ENCODE peak calls at places on chromosomes 11 and 22, in eight cellular contexts. M is H9, P is thyroid gland, Y is heart right ventricle, R is left ventricle myocardium inferior, C is SJSA1, F is body of pancreas, O is breast epithelium. N is an unnamed sample. For H3K4me1, the result is how much of the 10 kb centered on the place peaks cover.

GRCh38 chr11:9923280-9923679 is 259.4 kb downstream of the SWAP70 start:
- DNase-seq in M (no peak), P (no peak), Y (no peak), R (no peak), C (no peak), F (no peak), O (no peak), N (no peak)

GRCh38 chr11:93807980-93808379 is 23.9 kb downstream of the MED17 start:
- DNase-seq in M (no peak), P (no peak), Y (no peak), R (no peak), C (no peak), F (no peak), O (no peak), N (no peak)

GRCh38 chr11:86360775-86361395 is 13.8 kb upstream of the CCDC81 start:
- DNase-seq in M (no peak), P (no peak), Y (no peak), R (no peak), C (no peak), F (no peak), O (no peak), N (peak)

GRCh38 chr22:17964647-17965046 is 59.7 kb downstream of the MICAL3 start:
- DNase-seq in M (no peak), P (peak), Y (no peak), R (no peak), C (no peak), F (no peak), O (no peak), N (no peak)

GRCh38 chr11:61131998-61132555 is 29.1 kb downstream of the VPS37C start:
- DNase-seq in M (no peak), P (no peak), Y (no peak), R (no peak), C (no peak), F (no peak), O (no peak), N (no peak)

GRCh38 chr22:27461470-27461869 is 340.1 kb downstream of the MN1 start:
- DNase-seq in M (peak), P (peak), Y (no peak), R (no peak), C (peak), F (no peak), O (no peak), N (no peak)

GRCh38 chr22:29165336-29166060 is 40.2 kb upstream of the EMID1 start:
- DNase-seq in M (no peak), P (no peak), Y (no peak), R (no peak), C (no peak), F (no peak), O (no peak), N (no peak)

GRCh38 chr11:9015677-9016076 is 11.9 kb upstream of the NRIP3 start:
- DNase-seq in M (peak), P (peak), Y (peak), R (peak), C (peak), F (peak), O (peak), N (peak)

GRCh38 chr11:12189543-12190235 is 79.3 kb downstream of the MICAL2 start:
- DNase-seq in M (no peak), P (no peak), Y (no peak), R (no peak), C (no peak), F (no peak), O (no peak), N (no peak)

GRCh38 chr22:48951836-48952235 is 875.8 kb downstream of the BRD1 start:
- DNase-seq in M (peak), P (no peak), Y (no peak), R (no peak), C (peak), F (no peak), O (no peak), N (no peak)

GRCh38 chr11:85694385-85694980 is 8.5 kb upstream of the CCDC89 start:
- DNase-seq in M (no peak), P (no peak), Y (no peak), R (no peak), C (no peak), F (no peak), O (no peak), N (peak)

GRCh38 chr11:12001152-12001551 is 7.3 kb downstream of the DKK3 start:
- DNase-seq in M (no peak), P (no peak), Y (no peak), R (no peak), C (no peak), F (peak), O (no peak), N (no peak)

GRCh38 chr11:64762916-64763803 is 3.4 kb upstream of the PYGM start:
- DNase-seq in M (peak), P (peak), Y (no peak), R (no peak), C (peak), F (no peak), O (peak), N (no peak)

GRCh38 chr11:130001491-130002351 is 914 bp downstream of the PRDM10 start:
- DNase-seq in M (peak), P (peak), Y (no peak), R (peak), C (no peak), F (peak), O (peak), N (no peak)

GRCh38 chr22:50079689-50080465 is 5.3 kb downstream of the MLC1 start:
- DNase-seq in M (no peak), P (no peak), Y (no peak), R (no peak), C (no peak), F (no peak), O (no peak), N (no peak)

GRCh38 chr22:50081426-50082196 is 3.6 kb downstream of the MLC1 start:
- DNase-seq in M (no peak), P (no peak), Y (no peak), R (no peak), C (no peak), F (no peak), O (no peak), N (no peak)

GRCh38 chr22:50078761-50079160 is 6.5 kb downstream of the MLC1 start:
- DNase-seq in M (no peak), P (no peak), Y (no peak), R (no peak), C (no peak), F (no peak), O (no peak), N (no peak)

GRCh38 chr22:50076646-50077624 is 8.3 kb downstream of the MLC1 start:
- DNase-seq in M (no peak), P (no peak), Y (no peak), R (no peak), C (no peak), F (no peak), O (no peak), N (no peak)

DNA sequence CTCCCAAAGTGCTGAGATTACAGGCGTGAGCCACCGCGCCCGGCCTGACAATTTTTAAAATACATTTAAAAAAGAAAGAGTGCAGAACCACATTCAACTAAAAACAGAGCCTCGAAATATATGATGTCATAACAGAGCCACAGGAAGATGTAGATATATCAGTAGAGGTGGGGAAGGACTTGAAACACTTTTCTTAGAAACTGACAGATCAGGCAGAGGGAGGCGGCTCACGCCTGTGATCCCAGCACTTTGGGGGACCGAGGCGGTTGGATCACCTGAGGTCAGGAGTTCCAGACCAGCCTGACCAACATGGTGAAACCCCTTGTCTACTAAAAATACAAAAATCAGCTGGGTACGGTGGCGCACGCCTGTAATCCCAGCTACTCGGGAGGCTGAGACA is 7.0 kb downstream of the MLC1 start:
- DNase-seq in M (no peak), P (no peak), Y (no peak), R (no peak), C (no peak), F (no peak), O (no peak), N (no peak)
- H3K4me1 ChIP-seq in M (under half), P (under half), Y (under half), R (under half), C (under half), F (under half), O (under half), N (under half)

DNA sequence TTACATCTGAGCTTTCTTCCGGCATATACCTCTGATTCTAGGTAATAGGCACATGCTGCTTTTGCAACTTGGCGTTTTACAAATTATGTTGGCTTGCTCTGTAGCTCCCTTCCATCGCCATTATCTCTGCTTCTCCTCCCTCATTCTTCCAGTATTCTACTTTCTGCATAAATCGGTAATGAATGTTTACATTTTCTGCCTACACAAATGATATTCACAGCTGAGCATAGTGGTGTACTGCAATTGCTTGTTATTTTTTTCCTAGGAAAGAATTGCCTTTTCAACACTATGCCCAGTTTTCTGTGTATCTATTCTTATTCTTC is 18.9 kb downstream of the MED15 start:
- DNase-seq in M (no peak), P (no peak), Y (no peak), R (no peak), C (no peak), F (no peak), O (no peak), N (no peak)
- H3K4me1 ChIP-seq in M (under half), P (under half), Y (under half), R (half or more), C (half or more), F (under half), O (under half), N (half or more)

GRCh38 chr11:78365381-78365792 is 52.2 kb downstream of the GAB2 start:
- DNase-seq in M (peak), P (peak), Y (no peak), R (no peak), C (peak), F (no peak), O (no peak), N (peak)
- H3K4me1 ChIP-seq in M (under half), P (under half), Y (under half), R (under half), C (under half), F (under half), O (under half), N (under half)

DNA sequence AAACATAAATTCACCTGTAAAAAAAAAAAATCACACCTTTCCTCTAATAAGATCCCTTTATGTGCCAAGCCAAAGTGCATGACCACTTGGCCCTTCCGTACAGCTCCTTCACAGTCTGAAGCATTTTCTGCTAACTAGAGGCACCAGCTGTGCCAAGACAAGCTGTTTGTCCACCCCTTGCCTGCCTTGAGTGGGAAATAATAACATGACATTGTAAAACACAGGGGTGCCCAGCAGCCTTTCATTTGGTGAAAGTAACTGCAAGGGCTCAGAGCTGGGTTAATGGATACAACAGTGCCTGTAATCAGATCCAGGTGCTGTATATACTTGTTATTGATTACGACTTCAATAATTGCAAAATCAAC is 59.2 kb downstream of the DDIAS start:
- DNase-seq in M (no peak), P (peak), Y (no peak), R (no peak), C (no peak), F (no peak), O (no peak), N (no peak)
- H3K4me1 ChIP-seq in M (under half), P (under half), Y (under half), R (under half), C (under half), F (under half), O (under half), N (under half)